ENCODE peak calls at places on chromosome 7, in eight cellular contexts. E is gastrocnemius medialis, C is pancreas, S is GM10248, W is HFFc6, J is nephron progenitor cell, K is B cell, U is AG04450. A is an unnamed sample.

GRCh38 chr7:55485501-55486171 is 86.7 kb downstream of the VOPP1 start:
- DNase-seq in J (no peak), U (no peak), W (no peak), S (no peak), E (no peak), K (no peak), C (no peak), A (no peak)

GRCh38 chr7:134701272-134701671 is 54.6 kb downstream of the BPGM start:
- DNase-seq in J (no peak), S (peak), K (peak), E (no peak), W (peak), U (no peak), C (no peak), A (no peak)

GRCh38 chr7:123070702-123071286 is 75.3 kb upstream of the TAS2R16 start:
- DNase-seq in E (no peak), S (peak), U (no peak), W (no peak), K (no peak), J (no peak), C (no peak), A (no peak)

GRCh38 chr7:48102530-48102929 is 13.5 kb downstream of the UPP1 start:
- DNase-seq in J (no peak), C (no peak), E (no peak), W (no peak), S (no peak), K (no peak), U (no peak), A (no peak)

GRCh38 chr7:122140918-122141317 is 3.1 kb downstream of the AASS start:
- DNase-seq in K (no peak), J (no peak), S (no peak), E (no peak), C (no peak), W (no peak), U (no peak), A (no peak)

GRCh38 chr7:46485481-46486065 is 564.5 kb upstream of the IGFBP3 start:
- DNase-seq in K (no peak), W (peak), E (no peak), S (no peak), U (peak), C (no peak), J (no peak), A (no peak)

GRCh38 chr7:90472805-90473540 is 3.5 kb downstream of the PTTG1IP2 start:
- DNase-seq in J (no peak), S (no peak), U (no peak), C (no peak), W (no peak), K (no peak), E (no peak), A (no peak)

GRCh38 chr7:40015790-40016296 is 65.8 kb downstream of the CDK13 start:
- DNase-seq in W (peak), K (peak), J (no peak), U (no peak), S (peak), E (no peak), C (no peak), A (no peak)

GRCh38 chr7:9600974-9601373 is 1167.6 kb downstream of the NXPH1 start:
- DNase-seq in C (no peak), K (no peak), J (peak), S (no peak), E (no peak), W (no peak), U (no peak), A (peak)

GRCh38 chr7:95199779-95200558 is 124.4 kb downstream of the PON1 start:
- DNase-seq in J (peak), E (no peak), W (peak), C (no peak), K (no peak), S (peak), U (peak), A (peak)

GRCh38 chr7:78967046-78967445 is 486.4 kb downstream of the MAGI2 start:
- DNase-seq in C (no peak), W (no peak), E (no peak), K (no peak), J (no peak), S (no peak), U (peak), A (no peak)

GRCh38 chr7:37208528-37208927 is 240.1 kb downstream of the ELMO1 start:
- DNase-seq in K (peak), W (peak), S (peak), E (peak), C (peak), U (no peak), J (peak), A (no peak)
- TF ChIP-seq CTCF in K (peak), W (peak), S (peak), E (no peak), C (peak), U (peak), J (peak), A (no peak)

GRCh38 chr7:131546583-131547111 is 9.8 kb downstream of the PODXL start:
- DNase-seq in J (peak), U (no peak), E (no peak), S (peak), W (no peak), C (no peak), K (no peak), A (peak)
- TF ChIP-seq CTCF in J (peak), U (peak), E (peak), S (peak), W (peak), C (peak), K (peak), A (peak)

GRCh38 chr7:26562841-26563240 is 271.2 kb downstream of the SNX10 start:
- DNase-seq in E (no peak), S (no peak), K (no peak), U (no peak), J (no peak), W (no peak), C (no peak), A (no peak)
- TF ChIP-seq CTCF in E (no peak), S (no peak), K (no peak), U (no peak), J (no peak), W (no peak), C (no peak), A (peak)

DNA sequence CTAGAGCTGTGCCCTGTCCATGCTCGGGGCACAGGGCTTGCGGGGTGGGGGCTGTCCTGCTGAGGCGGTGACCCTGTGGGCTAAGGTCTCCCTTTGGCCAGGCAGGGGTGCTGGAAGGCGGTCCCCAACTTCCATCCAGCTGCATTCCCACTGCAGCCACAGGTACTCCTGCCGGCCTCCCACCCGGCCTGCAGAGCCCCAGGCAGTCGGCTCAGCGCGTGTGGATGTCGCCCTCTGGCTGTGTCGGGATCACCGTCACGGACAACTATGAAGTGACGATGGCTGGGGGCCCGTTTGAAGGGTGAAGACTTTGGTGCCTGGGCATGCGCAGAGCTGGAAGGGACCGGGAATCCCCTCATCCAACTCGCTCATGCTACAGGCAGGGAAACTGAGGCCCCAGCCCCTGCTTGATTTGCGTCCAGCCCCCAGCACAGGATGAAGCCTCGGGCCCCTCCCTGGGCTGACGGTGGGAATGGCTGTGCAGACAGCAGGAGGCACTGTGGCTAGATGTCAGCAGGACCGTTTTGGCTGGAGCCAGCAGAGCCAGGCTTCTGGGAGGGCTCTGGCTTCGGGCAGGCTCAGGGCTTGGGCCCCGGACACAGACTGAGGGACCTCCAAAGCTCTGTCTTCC is 2.3 kb upstream of the TMEM184A start:
- DNase-seq in S (no peak), W (no peak), C (peak), K (no peak), J (no peak), U (no peak), E (no peak), A (no peak)
- TF ChIP-seq CTCF in S (no peak), W (peak), C (no peak), K (no peak), J (no peak), U (peak), E (peak), A (no peak)